ENCODE peak calls at places on chromosomes 11 and 22, in six cellular contexts. L is neural progenitor cell, D is mammary epithelial cell, Z is cardiac fibroblast, O is A549, G is dorsolateral prefrontal cortex. C is an unnamed sample.

GRCh38 chr11:94183886-94184264 is 55.2 kb downstream of the PANX1 start:
- DNase-seq in L (peak; percentile 73), D (peak; percentile 48), Z (peak; percentile 78), O (peak; percentile 30), G (no peak), C (peak; percentile 66)

GRCh38 chr22:44363214-44363979 is 50.6 kb upstream of the SHISAL1 start:
- DNase-seq in L (no peak), D (peak; percentile 89), Z (peak; percentile 95), O (peak; percentile 60), G (peak; percentile 53), C (peak; percentile 82)

GRCh38 chr11:130535530-130535929 is 87.1 kb downstream of the ADAMTS15 start:
- DNase-seq in L (no peak), D (no peak), Z (no peak), O (no peak), G (no peak), C (peak; percentile 59)

GRCh38 chr11:35717043-35717442 is 54.5 kb downstream of the TRIM44 start:
- DNase-seq in L (peak; percentile 45), D (no peak), Z (no peak), O (no peak), G (no peak), C (peak; percentile 3)

GRCh38 chr11:13772223-13773046 is 104.0 kb downstream of the FAR1 start:
- DNase-seq in L (peak; percentile 81), D (peak; percentile 58), Z (peak; percentile 80), O (peak; percentile 16), G (no peak), C (peak; percentile 78)

GRCh38 chr11:8013833-8014232 is 26.7 kb downstream of the EIF3F start:
- DNase-seq in L (no peak), D (no peak), Z (no peak), O (no peak), G (no peak), C (no peak)

GRCh38 chr11:83294208-83294607 is 8.0 kb upstream of the CCDC90B start:
- DNase-seq in L (no peak), D (no peak), Z (no peak), O (no peak), G (no peak), C (no peak)

GRCh38 chr11:32472226-32472625 is 36.9 kb upstream of the WT1 start:
- DNase-seq in L (no peak), D (no peak), Z (no peak), O (no peak), G (no peak), C (no peak)

GRCh38 chr11:1652778-1653540 is 23.4 kb downstream of the KRTAP5-5 start:
- DNase-seq in L (peak; percentile 85), D (peak; percentile 20), Z (peak; percentile 57), O (peak; percentile 89), G (peak; percentile 88), C (no peak)

DNA sequence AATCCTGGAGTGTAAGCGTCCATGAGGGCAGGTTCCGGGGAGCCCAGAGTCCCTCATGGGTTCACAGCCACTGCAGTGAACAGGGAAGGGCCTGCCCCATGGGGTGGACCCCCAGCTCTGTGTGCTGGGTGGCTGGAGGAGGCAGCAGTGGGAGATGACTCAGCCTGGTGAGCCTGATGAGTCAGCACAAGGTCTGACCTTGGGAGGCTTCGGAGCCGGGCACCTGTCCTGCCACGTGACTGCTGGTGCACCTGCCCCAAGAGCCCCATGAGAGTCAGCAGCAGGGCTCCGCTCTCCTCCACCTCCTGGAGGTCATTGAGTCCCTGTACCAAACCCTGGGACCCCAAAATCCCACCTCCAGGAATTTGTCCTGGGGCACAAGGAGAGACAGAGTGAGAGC is 1221.8 kb downstream of the BRD1 start:
- DNase-seq in L (no peak), D (no peak), Z (no peak), O (peak; percentile 13), G (no peak), C (no peak)
- H3K4me3 ChIP-seq in L (no peak overlapping the region), D (no peak overlapping the region), Z (no peak overlapping the region), O (no peak overlapping the region), G (no peak overlapping the region), C (no peak overlapping the region)

DNA sequence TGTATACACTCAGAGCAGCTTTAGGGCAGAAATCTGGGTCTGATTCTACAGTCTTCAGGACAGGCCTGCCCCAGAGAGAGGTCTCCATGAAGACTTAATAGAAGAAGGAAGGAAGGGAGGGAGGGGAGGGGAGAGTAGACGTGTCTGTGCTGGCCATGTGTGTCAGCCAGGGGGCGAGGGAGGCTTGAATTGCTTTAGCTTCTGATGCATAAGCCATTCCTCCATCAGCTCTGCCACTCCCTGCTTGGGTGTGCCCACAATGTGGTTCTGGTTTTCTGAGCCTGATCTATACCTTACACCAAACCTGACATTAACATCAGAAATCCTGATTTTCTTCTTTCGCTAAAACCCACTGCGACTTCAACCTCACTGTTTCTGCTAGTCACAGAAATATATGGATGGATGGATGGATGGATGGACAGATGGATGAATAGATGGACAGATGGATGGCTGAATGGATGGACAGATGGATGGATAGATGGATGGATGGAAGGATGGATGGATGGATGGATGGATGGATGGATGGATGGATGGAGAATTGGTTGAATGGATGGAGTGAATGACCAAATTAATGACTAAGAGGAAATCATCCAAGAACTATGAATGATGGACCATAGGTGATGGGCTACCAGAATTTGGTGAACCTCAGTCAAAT is 56.5 kb upstream of the PRDM11 start:
- DNase-seq in L (peak; percentile 63), D (peak; percentile 40), Z (peak; percentile 68), O (no peak), G (no peak), C (peak; percentile 73)
- TF ChIP-seq CTCF in L (peak; percentile 43), D (peak; percentile 24), Z (peak; percentile 39), O (no peak), G (no peak), C (peak; percentile 36)

DNA sequence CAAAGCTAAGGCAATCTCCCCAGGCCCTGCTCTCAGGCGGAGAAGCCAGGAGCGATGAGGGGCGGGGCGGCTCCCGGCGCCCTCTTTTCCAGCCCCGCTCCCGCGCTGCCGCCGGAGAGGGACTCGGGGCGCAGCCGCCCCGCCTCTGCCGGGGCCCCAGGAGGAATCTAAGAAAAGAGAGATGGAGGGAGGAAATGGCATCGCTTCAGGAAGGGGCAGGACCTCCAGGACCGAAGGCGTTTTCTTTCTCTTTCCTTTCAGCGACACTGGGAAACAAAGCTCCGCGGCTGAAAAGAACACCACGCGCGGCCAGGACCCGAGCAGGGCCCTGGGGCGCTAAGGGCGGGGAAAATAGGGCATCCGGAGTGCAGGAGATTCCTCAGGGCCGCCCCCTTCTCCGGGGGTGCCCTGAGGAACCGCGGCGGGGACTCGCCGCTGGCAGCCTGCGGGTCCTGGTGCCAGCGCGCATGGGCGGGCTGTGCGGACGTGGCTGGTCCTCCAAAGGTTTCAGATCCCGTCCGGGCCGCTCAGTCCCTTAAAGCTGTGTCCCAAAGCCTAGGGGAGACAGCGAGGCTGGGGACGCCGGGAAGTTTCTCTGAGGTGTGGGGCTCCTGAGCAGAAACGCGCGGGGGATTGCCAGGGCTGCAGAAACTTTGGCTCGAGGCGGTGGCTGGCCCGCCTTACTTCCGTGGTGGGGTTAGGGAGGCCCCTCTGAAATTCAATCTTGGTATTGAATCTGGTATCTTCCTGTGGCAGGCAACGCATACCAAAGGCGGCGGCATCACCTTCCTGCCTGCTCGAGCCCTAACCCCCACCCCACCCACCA is 2.8 kb upstream of the BSX start:
- DNase-seq in L (peak; percentile 70), D (peak; percentile 12), Z (peak; percentile 10), O (no peak), G (no peak), C (no peak)
- H3K4me3 ChIP-seq in L (peak overlapping the region; percentile 82), D (peak overlapping the region; percentile 57), Z (peak overlapping the region; percentile 67), O (peak overlapping the region; percentile 79), G (peak overlapping the region; percentile 62), C (peak overlapping the region; percentile 30)

GRCh38 chr11:100831929-100832480 is 144.9 kb downstream of the ARHGAP42 start:
- DNase-seq in L (no peak), D (no peak), Z (no peak), O (no peak), G (no peak), C (no peak)

GRCh38 chr11:100825610-100826009 is 138.5 kb downstream of the ARHGAP42 start:
- DNase-seq in L (no peak), D (no peak), Z (no peak), O (no peak), G (no peak), C (peak; percentile 37)

GRCh38 chr11:100830295-100830694 is 143.2 kb downstream of the ARHGAP42 start:
- DNase-seq in L (peak; percentile 30), D (no peak), Z (no peak), O (no peak), G (no peak), C (no peak)

GRCh38 chr11:100830978-100831732 is 144.1 kb downstream of the ARHGAP42 start:
- DNase-seq in L (no peak), D (peak; percentile 49), Z (peak; percentile 71), O (no peak), G (no peak), C (peak; percentile 75)

DNA sequence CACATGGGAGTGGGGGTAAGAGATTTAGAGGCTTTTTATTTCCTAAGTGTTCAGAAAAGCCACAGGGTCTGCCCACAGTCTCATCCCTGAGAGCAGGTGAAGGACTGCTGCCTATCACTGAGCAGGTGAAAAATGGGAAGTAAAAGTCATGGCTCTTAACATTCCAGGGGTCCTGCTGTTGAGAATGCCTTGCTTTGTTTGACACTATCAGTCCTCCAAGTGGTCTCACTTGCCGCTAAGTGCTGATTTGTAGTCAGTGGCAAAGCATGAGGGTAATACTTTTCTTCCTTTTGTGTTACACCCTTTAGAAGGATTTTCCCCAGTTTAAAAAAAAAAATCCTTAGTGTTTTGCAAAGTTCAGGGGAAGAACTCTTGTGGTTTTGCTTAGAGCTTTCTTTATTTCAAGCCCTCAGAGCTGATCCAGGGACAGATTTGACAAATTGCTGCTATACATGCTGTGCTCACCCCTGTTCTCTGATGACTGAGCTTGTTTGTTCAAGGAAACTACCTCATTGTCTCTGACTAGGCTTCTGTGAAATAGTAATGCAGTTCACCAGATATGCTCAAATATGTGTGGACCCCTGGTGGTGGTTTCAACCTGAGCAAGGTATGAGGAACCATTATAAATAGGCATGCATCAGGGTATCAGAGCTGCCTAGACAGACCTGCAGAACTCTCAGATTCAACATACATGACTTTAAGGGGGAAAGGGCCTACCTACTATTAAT is 141.0 kb downstream of the ARHGAP42 start:
- DNase-seq in L (peak; percentile 54), D (peak; percentile 57), Z (peak; percentile 68), O (peak; percentile 18), G (no peak), C (peak; percentile 80)
- TF ChIP-seq CTCF in L (peak; percentile 32), D (peak; percentile 36), Z (peak; percentile 26), O (peak; percentile 24), G (no peak), C (peak; percentile 15)

DNA sequence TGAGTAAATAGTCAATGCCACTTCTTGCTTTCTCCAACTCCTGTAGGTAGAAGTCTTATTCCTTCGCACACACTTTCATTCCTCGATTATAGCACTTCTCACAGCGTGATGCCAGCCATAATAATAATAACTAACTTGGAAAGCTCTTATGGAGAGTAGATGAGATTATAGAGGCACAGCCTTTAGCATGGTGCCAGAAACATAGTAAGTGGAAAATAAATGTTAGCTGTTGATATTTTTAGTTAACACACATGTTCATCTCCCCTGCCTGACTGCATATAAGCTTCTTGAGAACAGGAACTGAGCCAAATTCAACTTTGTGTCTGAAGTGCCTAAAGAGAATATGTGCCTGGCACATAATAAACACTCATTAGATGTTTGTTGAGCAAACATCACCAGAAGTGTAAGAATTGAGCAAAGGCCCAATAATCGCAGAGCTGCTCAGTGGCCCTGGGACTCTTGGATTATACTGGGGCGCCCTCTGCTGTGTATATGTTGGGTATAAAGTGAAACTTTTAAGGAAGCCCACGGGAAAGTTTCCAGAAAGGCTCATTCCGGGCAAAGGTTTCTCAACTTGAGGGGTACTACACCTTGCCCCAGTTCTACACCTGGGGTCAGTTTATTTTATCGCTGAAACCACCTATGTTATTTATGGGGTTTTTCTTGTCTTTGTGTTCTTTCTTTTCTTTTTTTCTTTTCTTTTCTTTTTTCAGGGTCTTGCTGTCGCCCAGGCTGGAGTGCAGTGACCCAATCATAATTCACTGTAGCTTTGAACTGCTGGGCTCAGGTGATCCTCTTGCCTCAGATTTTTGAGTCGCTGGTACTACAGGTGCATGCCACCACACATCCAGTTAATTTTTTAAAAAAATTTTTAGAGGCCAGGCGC is 22.3 kb downstream of the SLN start:
- DNase-seq in L (peak; percentile 84), D (peak; percentile 34), Z (peak; percentile 75), O (peak; percentile 34), G (peak; percentile 73), C (peak; percentile 52)
- H3K4me3 ChIP-seq in L (no peak overlapping the region), D (no peak overlapping the region), Z (no peak overlapping the region), O (no peak overlapping the region), G (no peak overlapping the region), C (no peak overlapping the region)

GRCh38 chr11:60130496-60130895 is 42.0 kb downstream of the MS4A2 start:
- DNase-seq in L (peak; percentile 69), D (peak; percentile 57), Z (peak; percentile 2), O (peak; percentile 24), G (no peak), C (peak; percentile 64)
- TF ChIP-seq CTCF in L (peak; percentile 57), D (peak; percentile 47), Z (no peak), O (peak; percentile 38), G (peak; percentile 56), C (peak; percentile 49)

C was measured in bronchial epithelial cell.